ENCODE peak calls at places on chromosomes 1 and 21, in ten cellular contexts. One of them, this sample, is unnamed.

GRCh38 chr1:203281033-203281432 is 24.3 kb upstream of the BTG2 start:
- DNase-seq in AG10803: no peak
- DNase-seq in prostate gland: no peak
- DNase-seq in epithelial cell of esophagus: peak; percentile 94
- DNase-seq in mucosa of descending colon: no peak
- DNase-seq in breast epithelium: peak; percentile 69
- DNase-seq in astrocyte of the spinal cord: no peak
- DNase-seq in fibroblast of lung: no peak
- DNase-seq in upper lobe of left lung: no peak
- DNase-seq in fibroblast of mammary gland: no peak
- DNase-seq in this sample: no peak

GRCh38 chr21:27677547-27677946 is 710.7 kb upstream of the ADAMTS5 start:
- DNase-seq in AG10803: peak; percentile 81
- DNase-seq in prostate gland: no peak
- DNase-seq in epithelial cell of esophagus: no peak
- DNase-seq in mucosa of descending colon: no peak
- DNase-seq in breast epithelium: no peak
- DNase-seq in astrocyte of the spinal cord: no peak
- DNase-seq in fibroblast of lung: peak; percentile 22
- DNase-seq in upper lobe of left lung: no peak
- DNase-seq in fibroblast of mammary gland: no peak
- DNase-seq in this sample: peak; percentile 42

GRCh38 chr1:110872745-110873435 is at the start of gene CD53:
- DNase-seq in AG10803: no peak
- DNase-seq in prostate gland: no peak
- DNase-seq in epithelial cell of esophagus: no peak
- DNase-seq in mucosa of descending colon: no peak
- DNase-seq in breast epithelium: no peak
- DNase-seq in astrocyte of the spinal cord: no peak
- DNase-seq in fibroblast of lung: no peak
- DNase-seq in upper lobe of left lung: no peak
- DNase-seq in fibroblast of mammary gland: no peak
- DNase-seq in this sample: no peak

GRCh38 chr1:64630611-64631010 is 114.3 kb upstream of the RAVER2 start:
- DNase-seq in AG10803: no peak
- DNase-seq in prostate gland: no peak
- DNase-seq in epithelial cell of esophagus: no peak
- DNase-seq in mucosa of descending colon: no peak
- DNase-seq in breast epithelium: no peak
- DNase-seq in astrocyte of the spinal cord: no peak
- DNase-seq in fibroblast of lung: no peak
- DNase-seq in upper lobe of left lung: no peak
- DNase-seq in fibroblast of mammary gland: no peak
- DNase-seq in this sample: no peak

GRCh38 chr1:202010042-202011015 is at the start of gene ELF3:
- DNase-seq in AG10803: no peak
- DNase-seq in prostate gland: peak; percentile 97
- DNase-seq in epithelial cell of esophagus: peak; percentile 90
- DNase-seq in mucosa of descending colon: peak; percentile 91
- DNase-seq in breast epithelium: peak; percentile 93
- DNase-seq in astrocyte of the spinal cord: no peak
- DNase-seq in fibroblast of lung: no peak
- DNase-seq in upper lobe of left lung: peak; percentile 82
- DNase-seq in fibroblast of mammary gland: no peak
- DNase-seq in this sample: no peak

GRCh38 chr1:53942149-53942957 is 3.1 kb downstream of the IFT25 start:
- DNase-seq in AG10803: no peak
- DNase-seq in prostate gland: no peak
- DNase-seq in epithelial cell of esophagus: peak; percentile 85
- DNase-seq in mucosa of descending colon: no peak
- DNase-seq in breast epithelium: no peak
- DNase-seq in astrocyte of the spinal cord: no peak
- DNase-seq in fibroblast of lung: no peak
- DNase-seq in upper lobe of left lung: no peak
- DNase-seq in fibroblast of mammary gland: peak; percentile 15
- DNase-seq in this sample: no peak

GRCh38 chr1:225763815-225764548 is 13.6 kb upstream of the SRP9 start:
- DNase-seq in AG10803: peak; percentile 58
- DNase-seq in prostate gland: no peak
- DNase-seq in epithelial cell of esophagus: no peak
- DNase-seq in mucosa of descending colon: no peak
- DNase-seq in breast epithelium: no peak
- DNase-seq in astrocyte of the spinal cord: peak; percentile 77
- DNase-seq in fibroblast of lung: peak; percentile 95
- DNase-seq in upper lobe of left lung: no peak
- DNase-seq in fibroblast of mammary gland: peak; percentile 81
- DNase-seq in this sample: peak; percentile 92

GRCh38 chr1:218658899-218659298 is 313.8 kb downstream of the TGFB2 start:
- DNase-seq in AG10803: peak; percentile 46
- DNase-seq in prostate gland: no peak
- DNase-seq in epithelial cell of esophagus: peak; percentile 76
- DNase-seq in mucosa of descending colon: no peak
- DNase-seq in breast epithelium: no peak
- DNase-seq in astrocyte of the spinal cord: peak; percentile 93
- DNase-seq in fibroblast of lung: peak; percentile 98
- DNase-seq in upper lobe of left lung: no peak
- DNase-seq in fibroblast of mammary gland: peak; percentile 88
- DNase-seq in this sample: peak; percentile 52

GRCh38 chr1:63818567-63819340 is 44.9 kb downstream of the ROR1 start:
- DNase-seq in AG10803: peak; percentile 21
- DNase-seq in prostate gland: no peak
- DNase-seq in epithelial cell of esophagus: no peak
- DNase-seq in mucosa of descending colon: no peak
- DNase-seq in breast epithelium: no peak
- DNase-seq in astrocyte of the spinal cord: no peak
- DNase-seq in fibroblast of lung: no peak
- DNase-seq in upper lobe of left lung: no peak
- DNase-seq in fibroblast of mammary gland: peak; percentile 59
- DNase-seq in this sample: no peak

DNA sequence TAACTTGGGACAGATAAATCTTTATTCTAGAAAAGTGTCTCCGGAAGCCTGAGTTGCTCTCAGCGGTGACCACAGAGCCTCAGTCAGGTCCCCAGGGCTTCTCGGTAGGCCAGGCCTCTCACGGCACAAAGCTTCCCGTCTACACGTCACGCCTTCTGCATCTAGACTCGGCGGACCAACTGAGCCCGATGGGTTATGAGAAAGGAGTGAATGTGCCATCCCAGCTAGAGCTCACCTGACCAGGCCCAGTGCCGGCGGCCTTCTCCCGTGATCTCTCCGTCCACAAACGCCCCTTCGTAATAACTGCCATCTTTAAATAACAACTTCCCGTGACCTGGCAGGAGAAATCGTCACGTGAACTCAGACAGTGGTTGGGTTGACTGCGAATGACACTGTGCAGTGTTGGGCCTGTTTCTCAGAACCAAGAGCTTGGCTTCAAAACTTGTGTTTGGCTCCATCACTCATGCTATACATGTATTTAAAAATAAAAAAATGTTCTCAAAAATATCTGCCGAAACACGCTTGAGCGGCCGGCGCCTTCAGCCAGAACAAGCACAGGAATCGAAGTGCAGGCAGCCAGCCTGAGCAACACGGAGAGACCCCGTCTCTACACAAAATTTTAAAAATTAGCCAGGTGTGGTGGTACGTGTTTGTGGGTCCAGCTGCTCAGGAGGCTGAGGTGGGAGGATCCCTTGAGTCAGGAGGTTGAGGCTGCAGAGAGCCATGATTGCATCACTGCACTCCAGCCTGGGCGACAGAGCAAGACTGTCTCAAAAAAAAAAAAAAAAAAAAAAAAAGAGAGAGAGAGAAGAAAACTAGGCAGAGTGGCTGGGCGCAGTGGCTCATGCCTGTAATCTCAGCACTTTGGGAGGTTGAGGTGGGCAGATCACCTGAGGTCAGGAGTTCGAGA is 3.1 kb downstream of the MORN1 start:
- DNase-seq in AG10803: no peak
- DNase-seq in prostate gland: no peak
- DNase-seq in epithelial cell of esophagus: no peak
- DNase-seq in mucosa of descending colon: peak; percentile 19
- DNase-seq in breast epithelium: no peak
- DNase-seq in astrocyte of the spinal cord: no peak
- DNase-seq in fibroblast of lung: no peak
- DNase-seq in upper lobe of left lung: no peak
- DNase-seq in fibroblast of mammary gland: no peak
- DNase-seq in this sample: no peak
- H3K4me3 ChIP-seq in AG10803: no peak overlapping the region
- H3K4me3 ChIP-seq in prostate gland: no peak overlapping the region
- H3K4me3 ChIP-seq in epithelial cell of esophagus: no peak overlapping the region
- H3K4me3 ChIP-seq in mucosa of descending colon: no peak overlapping the region
- H3K4me3 ChIP-seq in breast epithelium: no peak overlapping the region
- H3K4me3 ChIP-seq in astrocyte of the spinal cord: no peak overlapping the region
- H3K4me3 ChIP-seq in fibroblast of lung: no peak overlapping the region
- H3K4me3 ChIP-seq in upper lobe of left lung: no peak overlapping the region
- H3K4me3 ChIP-seq in fibroblast of mammary gland: no peak overlapping the region
- H3K4me3 ChIP-seq in this sample: no peak overlapping the region

GRCh38 chr1:100930494-100930893 is 34.6 kb downstream of the SLC30A7 start:
- DNase-seq in AG10803: no peak
- DNase-seq in prostate gland: no peak
- DNase-seq in epithelial cell of esophagus: no peak
- DNase-seq in mucosa of descending colon: no peak
- DNase-seq in breast epithelium: no peak
- DNase-seq in astrocyte of the spinal cord: no peak
- DNase-seq in fibroblast of lung: no peak
- DNase-seq in upper lobe of left lung: no peak
- DNase-seq in fibroblast of mammary gland: no peak
- DNase-seq in this sample: no peak

GRCh38 chr1:100926240-100926639 is 30.4 kb downstream of the SLC30A7 start:
- DNase-seq in AG10803: no peak
- DNase-seq in prostate gland: no peak
- DNase-seq in epithelial cell of esophagus: no peak
- DNase-seq in mucosa of descending colon: no peak
- DNase-seq in breast epithelium: no peak
- DNase-seq in astrocyte of the spinal cord: no peak
- DNase-seq in fibroblast of lung: no peak
- DNase-seq in upper lobe of left lung: no peak
- DNase-seq in fibroblast of mammary gland: no peak
- DNase-seq in this sample: no peak

GRCh38 chr1:100927276-100927675 is 31.4 kb downstream of the SLC30A7 start:
- DNase-seq in AG10803: no peak
- DNase-seq in prostate gland: no peak
- DNase-seq in epithelial cell of esophagus: peak; percentile 41
- DNase-seq in mucosa of descending colon: no peak
- DNase-seq in breast epithelium: no peak
- DNase-seq in astrocyte of the spinal cord: no peak
- DNase-seq in fibroblast of lung: no peak
- DNase-seq in upper lobe of left lung: no peak
- DNase-seq in fibroblast of mammary gland: no peak
- DNase-seq in this sample: no peak

GRCh38 chr1:100924991-100925390 is 29.1 kb downstream of the SLC30A7 start:
- DNase-seq in AG10803: no peak
- DNase-seq in prostate gland: no peak
- DNase-seq in epithelial cell of esophagus: no peak
- DNase-seq in mucosa of descending colon: no peak
- DNase-seq in breast epithelium: no peak
- DNase-seq in astrocyte of the spinal cord: no peak
- DNase-seq in fibroblast of lung: no peak
- DNase-seq in upper lobe of left lung: no peak
- DNase-seq in fibroblast of mammary gland: no peak
- DNase-seq in this sample: no peak

DNA sequence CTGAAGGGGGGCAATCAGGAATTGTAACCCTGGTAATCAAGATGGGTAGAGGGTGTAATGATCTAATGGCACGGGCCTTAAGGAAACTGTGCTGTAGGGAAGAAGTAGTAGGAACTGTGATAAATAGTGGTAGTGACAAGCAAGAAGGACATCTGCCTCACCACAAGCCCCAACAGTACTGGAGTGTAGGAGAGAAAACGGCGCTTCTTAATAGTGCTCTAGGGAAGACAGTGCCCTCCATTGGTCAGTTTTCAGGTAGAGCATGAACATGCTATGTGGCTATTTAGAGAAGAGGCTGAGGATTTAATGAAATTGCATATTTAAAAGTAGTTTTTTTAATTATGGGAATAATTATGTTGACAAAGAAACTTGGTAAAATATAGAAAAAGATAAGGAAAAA is 32.2 kb downstream of the SLC30A7 start:
- DNase-seq in AG10803: no peak
- DNase-seq in prostate gland: no peak
- DNase-seq in epithelial cell of esophagus: no peak
- DNase-seq in mucosa of descending colon: no peak
- DNase-seq in breast epithelium: no peak
- DNase-seq in astrocyte of the spinal cord: no peak
- DNase-seq in fibroblast of lung: no peak
- DNase-seq in upper lobe of left lung: no peak
- DNase-seq in fibroblast of mammary gland: peak; percentile 2
- DNase-seq in this sample: no peak
- TF ChIP-seq CTCF in AG10803: peak; percentile 8
- TF ChIP-seq CTCF in prostate gland: no peak
- TF ChIP-seq CTCF in epithelial cell of esophagus: peak; percentile 10
- TF ChIP-seq CTCF in mucosa of descending colon: no peak
- TF ChIP-seq CTCF in breast epithelium: no peak
- TF ChIP-seq CTCF in astrocyte of the spinal cord: peak; percentile 17
- TF ChIP-seq CTCF in fibroblast of lung: peak; percentile 8
- TF ChIP-seq CTCF in upper lobe of left lung: no peak
- TF ChIP-seq CTCF in fibroblast of mammary gland: no peak
- TF ChIP-seq CTCF in this sample: no peak

GRCh38 chr21:25997788-25998611 is 172.6 kb downstream of the APP start:
- DNase-seq in AG10803: no peak
- DNase-seq in prostate gland: peak; percentile 17
- DNase-seq in epithelial cell of esophagus: no peak
- DNase-seq in mucosa of descending colon: peak; percentile 49
- DNase-seq in breast epithelium: no peak
- DNase-seq in astrocyte of the spinal cord: no peak
- DNase-seq in fibroblast of lung: no peak
- DNase-seq in upper lobe of left lung: no peak
- DNase-seq in fibroblast of mammary gland: no peak
- DNase-seq in this sample: no peak
- H3K4me3 ChIP-seq in AG10803: no peak overlapping the region
- H3K4me3 ChIP-seq in prostate gland: no peak overlapping the region
- H3K4me3 ChIP-seq in epithelial cell of esophagus: no peak overlapping the region
- H3K4me3 ChIP-seq in mucosa of descending colon: no peak overlapping the region
- H3K4me3 ChIP-seq in breast epithelium: no peak overlapping the region
- H3K4me3 ChIP-seq in astrocyte of the spinal cord: no peak overlapping the region
- H3K4me3 ChIP-seq in fibroblast of lung: no peak overlapping the region
- H3K4me3 ChIP-seq in upper lobe of left lung: no peak overlapping the region
- H3K4me3 ChIP-seq in fibroblast of mammary gland: no peak overlapping the region
- H3K4me3 ChIP-seq in this sample: no peak overlapping the region

DNA sequence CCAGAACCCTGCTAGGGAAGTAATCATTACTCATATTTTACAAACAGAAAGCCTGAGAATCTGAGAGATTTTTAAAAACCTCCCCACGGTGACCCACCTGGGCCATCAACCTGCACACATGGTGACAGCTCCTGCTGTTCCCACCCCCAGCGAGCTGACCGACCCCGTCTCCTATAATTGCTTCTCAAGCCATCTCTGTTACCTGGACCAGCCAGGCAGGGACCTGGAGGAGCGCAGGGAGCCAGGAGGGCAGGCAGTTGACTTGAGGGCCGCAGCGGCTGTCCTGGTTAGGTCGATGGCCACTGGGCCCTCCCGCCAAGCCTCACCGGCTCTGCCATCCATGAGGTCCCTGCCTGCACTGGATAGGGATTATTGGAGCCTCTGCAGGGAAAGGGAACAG is 7.7 kb downstream of the TFF2 start:
- DNase-seq in AG10803: no peak
- DNase-seq in prostate gland: no peak
- DNase-seq in epithelial cell of esophagus: no peak
- DNase-seq in mucosa of descending colon: no peak
- DNase-seq in breast epithelium: no peak
- DNase-seq in astrocyte of the spinal cord: no peak
- DNase-seq in fibroblast of lung: no peak
- DNase-seq in upper lobe of left lung: no peak
- DNase-seq in fibroblast of mammary gland: no peak
- DNase-seq in this sample: no peak
- TF ChIP-seq CTCF in AG10803: no peak
- TF ChIP-seq CTCF in prostate gland: no peak
- TF ChIP-seq CTCF in epithelial cell of esophagus: no peak
- TF ChIP-seq CTCF in mucosa of descending colon: no peak
- TF ChIP-seq CTCF in breast epithelium: no peak
- TF ChIP-seq CTCF in astrocyte of the spinal cord: no peak
- TF ChIP-seq CTCF in fibroblast of lung: no peak
- TF ChIP-seq CTCF in upper lobe of left lung: no peak
- TF ChIP-seq CTCF in fibroblast of mammary gland: no peak
- TF ChIP-seq CTCF in this sample: no peak